ENCODE peak calls at places on chromosomes 6 and 20, in seven cellular contexts. Q, D, L, T, U, W and A are unnamed samples.

GRCh38 chr6:169959129-169960002 is 207.9 kb downstream of the ERMARD start:
- DNase-seq in Q (peak), D (peak), L (no peak), T (peak), U (no peak), W (peak), A (no peak)

GRCh38 chr6:13767121-13767794 is 47.1 kb downstream of the MCUR1 start:
- DNase-seq in Q (peak), D (peak), L (peak), T (peak), U (peak), W (no peak), A (peak)

GRCh38 chr6:104212977-104213696 is 646.6 kb downstream of the HACE1 start:
- DNase-seq in Q (no peak), D (no peak), L (no peak), T (no peak), U (no peak), W (no peak), A (peak)

GRCh38 chr6:136550330-136551071 is at the start of gene MAP7:
- DNase-seq in Q (peak), D (peak), L (no peak), T (peak), U (no peak), W (peak), A (peak)

GRCh38 chr6:42038163-42038562 is 12.2 kb upstream of the TAF8 start:
- DNase-seq in Q (no peak), D (no peak), L (no peak), T (no peak), U (no peak), W (no peak), A (no peak)

GRCh38 chr20:62732766-62733165 is 24.1 kb downstream of the NTSR1 start:
- DNase-seq in Q (no peak), D (no peak), L (no peak), T (no peak), U (no peak), W (no peak), A (no peak)

GRCh38 chr20:11752336-11752735 is 165.4 kb upstream of the BTBD3 start:
- DNase-seq in Q (no peak), D (no peak), L (no peak), T (no peak), U (no peak), W (no peak), A (no peak)

GRCh38 chr20:10718671-10719070 is 44.9 kb upstream of the JAG1 start:
- DNase-seq in Q (no peak), D (no peak), L (no peak), T (no peak), U (no peak), W (no peak), A (no peak)

GRCh38 chr20:61185181-61185580 is 66.9 kb upstream of the CDH4 start:
- DNase-seq in Q (no peak), D (no peak), L (no peak), T (no peak), U (no peak), W (no peak), A (no peak)

GRCh38 chr20:4684837-4685413 is 36.8 kb upstream of the PRND start:
- DNase-seq in Q (no peak), D (no peak), L (peak), T (peak), U (peak), W (no peak), A (peak)

GRCh38 chr6:86683132-86683908 is 254.0 kb upstream of the HTR1E start:
- DNase-seq in Q (no peak), D (no peak), L (no peak), T (no peak), U (no peak), W (no peak), A (no peak)

GRCh38 chr20:48397689-48398005 is 430.2 kb downstream of the PREX1 start:
- DNase-seq in Q (no peak), D (no peak), L (no peak), T (peak), U (no peak), W (no peak), A (no peak)

GRCh38 chr6:170370413-170370812 is 63.9 kb downstream of the FAM120B start:
- DNase-seq in Q (no peak), D (peak), L (no peak), T (no peak), U (no peak), W (no peak), A (no peak)

GRCh38 chr6:157381631-157382621 is 936 bp downstream of the ZDHHC14 start:
- DNase-seq in Q (peak), D (peak), L (peak), T (peak), U (peak), W (peak), A (peak)

GRCh38 chr6:11779308-11780096 is 899 bp upstream of the ADTRP start:
- DNase-seq in Q (peak), D (peak), L (no peak), T (no peak), U (no peak), W (no peak), A (no peak)

GRCh38 chr6:34145161-34146020 is 496 bp downstream of the GRM4 start:
- DNase-seq in Q (no peak), D (no peak), L (peak), T (no peak), U (peak), W (no peak), A (peak)

GRCh38 chr6:156767603-156768467 is 9.3 kb upstream of the ARID1B start:
- DNase-seq in Q (no peak), D (no peak), L (no peak), T (no peak), U (peak), W (no peak), A (peak)

GRCh38 chr6:42511803-42512422 is 51.9 kb upstream of the UBR2 start:
- DNase-seq in Q (no peak), D (no peak), L (peak), T (no peak), U (peak), W (no peak), A (peak)

GRCh38 chr6:35728663-35729348 is 8.0 kb upstream of the ARMC12 start:
- DNase-seq in Q (peak), D (peak), L (no peak), T (peak), U (no peak), W (no peak), A (no peak)

DNA sequence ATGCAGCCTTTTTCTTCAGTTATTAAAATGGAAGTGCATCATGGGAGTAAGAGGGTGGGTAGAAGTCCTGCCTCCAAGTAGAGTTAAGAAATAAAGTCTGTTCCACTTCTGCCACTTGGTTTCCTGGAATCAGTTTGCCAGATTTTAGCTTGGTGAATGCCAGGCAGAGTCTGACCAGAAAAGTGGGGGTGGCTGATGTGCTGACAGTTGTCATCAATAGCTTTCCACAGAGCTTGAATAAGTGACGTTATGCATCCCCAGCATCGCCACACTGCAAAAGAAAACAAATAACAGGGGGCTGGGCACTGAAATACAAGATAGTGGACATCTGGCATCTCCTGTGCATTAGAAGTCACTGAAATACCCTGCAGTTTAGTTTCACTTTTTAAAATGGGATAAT is 30.8 kb upstream of the CEP162 start:
- DNase-seq in Q (no peak), D (no peak), L (no peak), T (no peak), U (no peak), W (no peak), A (no peak)
- H3K4me3 ChIP-seq in Q (peak), D (no peak), L (peak), T (no peak), U (no peak), W (no peak), A (peak)

DNA sequence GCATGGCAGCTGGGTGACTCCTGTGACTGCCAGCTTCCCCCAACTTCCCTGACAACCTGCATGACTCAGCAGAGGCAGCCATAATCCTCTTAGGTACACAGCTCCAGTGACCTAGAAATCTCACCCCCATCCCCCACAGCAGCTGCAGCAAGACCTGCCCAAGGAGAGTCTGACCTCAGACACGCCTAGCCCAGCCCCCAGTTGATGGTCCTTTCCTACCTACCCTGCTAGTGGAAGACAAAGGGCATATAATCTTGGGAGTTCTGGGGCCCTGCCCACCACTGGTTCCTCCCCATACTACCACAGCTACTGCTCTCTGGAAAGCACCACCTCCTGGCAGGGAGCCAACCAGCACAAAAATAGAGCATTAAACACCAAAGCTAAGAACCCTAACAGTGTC is 90.2 kb downstream of the F13A1 start:
- DNase-seq in Q (no peak), D (peak), L (no peak), T (no peak), U (no peak), W (no peak), A (no peak)
- H3K4me3 ChIP-seq in Q (no peak), D (no peak), L (no peak), T (no peak), U (no peak), W (no peak), A (no peak)

GRCh38 chr6:15267221-15267620 is 21.4 kb downstream of the JARID2 start:
- DNase-seq in Q (no peak), D (no peak), L (no peak), T (no peak), U (no peak), W (no peak), A (no peak)
- H3K4me3 ChIP-seq in Q (no peak), D (no peak), L (no peak), T (no peak), U (no peak), W (no peak), A (no peak)

DNA sequence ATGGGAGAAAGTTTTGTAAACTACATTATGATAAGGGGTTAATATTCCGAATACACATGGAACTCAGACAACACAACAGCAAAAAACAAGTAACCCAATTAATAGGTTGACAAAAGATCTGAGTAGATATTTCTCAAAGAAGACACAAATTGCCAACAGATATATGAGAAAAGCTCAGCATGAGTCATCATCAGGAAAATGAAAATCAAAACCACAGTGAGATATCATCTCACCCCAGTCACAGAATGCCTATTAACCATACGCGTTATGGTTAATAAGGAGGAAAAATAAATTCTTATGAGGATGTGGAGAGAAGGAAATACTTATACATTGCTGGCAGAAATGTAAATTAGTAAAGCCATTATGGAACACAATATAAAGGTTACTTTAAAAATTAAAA is 695.0 kb downstream of the COL12A1 start:
- DNase-seq in Q (no peak), D (no peak), L (no peak), T (no peak), U (no peak), W (no peak), A (peak)
- H3K4me3 ChIP-seq in Q (no peak), D (no peak), L (no peak), T (no peak), U (no peak), W (no peak), A (no peak)

DNA sequence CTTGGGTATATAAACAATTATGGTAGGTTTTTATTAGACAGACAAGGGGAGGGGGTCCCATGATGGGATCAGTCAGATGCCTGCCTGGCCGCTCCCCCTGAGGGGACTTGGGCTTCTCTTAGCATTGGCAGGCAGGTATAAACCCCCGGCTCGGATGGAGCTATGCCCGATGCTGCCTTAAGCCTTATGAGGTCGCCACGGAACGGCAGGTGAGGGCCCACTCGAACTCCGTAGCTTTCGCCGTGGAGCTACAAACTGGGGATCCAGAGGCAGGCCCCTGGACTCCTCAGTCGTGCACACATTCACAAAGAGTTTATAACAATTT is 148.8 kb downstream of the TRIM27 start:
- DNase-seq in Q (no peak), D (no peak), L (no peak), T (no peak), U (no peak), W (no peak), A (no peak)
- H3K4me3 ChIP-seq in Q (no peak), D (no peak), L (no peak), T (no peak), U (no peak), W (no peak), A (no peak)

GRCh38 chr6:166996406-166996805 is 2.8 kb upstream of the CEP43 start:
- DNase-seq in Q (no peak), D (no peak), L (no peak), T (no peak), U (peak), W (no peak), A (peak)

GRCh38 chr6:166998256-166999144 is 697 bp upstream of the CEP43 start:
- DNase-seq in Q (peak), D (peak), L (no peak), T (peak), U (no peak), W (peak), A (peak)

GRCh38 chr6:166999145-166999844 is at the start of gene CEP43:
- DNase-seq in Q (peak), D (peak), L (peak), T (peak), U (peak), W (peak), A (peak)

GRCh38 chr6:166997768-166998255 is 1.4 kb upstream of the CEP43 start:
- DNase-seq in Q (peak), D (peak), L (peak), T (peak), U (peak), W (peak), A (peak)

GRCh38 chr6:166997348-166997747 is 1.8 kb upstream of the CEP43 start:
- DNase-seq in Q (no peak), D (no peak), L (no peak), T (no peak), U (no peak), W (no peak), A (no peak)
- H3K4me3 ChIP-seq in Q (peak), D (peak), L (peak), T (no peak), U (peak), W (peak), A (peak)

DNA sequence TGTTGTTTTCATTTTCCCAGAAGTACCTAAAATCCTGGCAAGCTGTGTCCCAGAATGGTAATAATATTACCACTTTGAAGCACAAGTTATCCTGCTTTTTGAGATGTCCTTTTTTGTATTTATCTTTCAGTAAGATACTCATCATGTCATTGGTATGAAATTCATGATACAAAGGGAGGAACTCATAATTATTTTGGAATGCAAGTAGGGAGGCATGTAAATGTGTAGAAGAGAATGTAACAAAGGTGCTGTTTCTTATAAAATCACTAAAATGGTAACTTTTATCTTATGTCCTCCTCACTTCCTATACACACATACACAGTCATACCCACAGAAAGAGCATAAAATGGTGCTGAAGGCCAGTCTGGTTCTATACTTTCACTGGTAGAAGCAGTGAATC is 109.9 kb downstream of the CD2AP start:
- DNase-seq in Q (no peak), D (no peak), L (peak), T (no peak), U (peak), W (no peak), A (peak)
- H3K4me3 ChIP-seq in Q (no peak), D (no peak), L (no peak), T (no peak), U (no peak), W (no peak), A (no peak)

DNA sequence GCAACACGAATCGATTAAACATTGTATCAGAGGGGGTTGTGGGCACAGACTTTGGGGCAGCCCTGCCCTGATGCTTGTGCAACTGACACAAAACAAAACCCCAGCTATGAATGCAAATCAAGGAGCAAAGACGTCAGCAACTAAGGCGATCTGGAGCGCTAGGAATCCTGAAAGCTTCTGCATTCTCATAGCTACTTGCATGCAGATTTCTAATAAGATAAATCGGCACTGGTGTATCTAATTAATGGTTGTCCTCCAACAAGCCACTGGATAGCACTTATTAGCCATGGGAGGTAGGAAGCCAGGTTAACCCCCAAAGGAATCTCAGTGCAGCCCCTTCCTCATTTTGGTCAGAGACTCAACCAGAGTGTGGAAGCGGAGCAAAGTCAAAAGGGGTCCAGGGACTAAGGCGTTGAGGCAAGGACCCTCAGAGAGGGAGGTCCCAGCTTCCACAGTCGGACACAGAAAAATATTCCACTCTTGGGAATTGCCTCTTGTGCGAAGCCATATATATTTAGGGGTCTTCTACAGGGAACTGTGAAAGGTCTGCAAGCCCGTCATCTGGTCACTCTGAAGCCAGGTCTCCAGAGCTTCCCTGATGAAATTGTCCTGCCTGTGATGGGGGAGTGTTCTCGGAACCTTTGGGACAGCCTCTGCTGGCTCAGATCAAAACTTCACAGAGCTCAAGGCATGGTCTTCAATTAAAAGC is 160.9 kb downstream of the TBXT start:
- DNase-seq in Q (no peak), D (no peak), L (peak), T (no peak), U (peak), W (no peak), A (peak)
- H3K4me3 ChIP-seq in Q (peak), D (no peak), L (peak), T (peak), U (peak), W (no peak), A (peak)

GRCh38 chr20:53950031-53950430 is 120.4 kb downstream of the BCAS1 start:
- DNase-seq in Q (no peak), D (no peak), L (peak), T (no peak), U (no peak), W (no peak), A (peak)

GRCh38 chr20:53949319-53949839 is 121.0 kb downstream of the BCAS1 start:
- DNase-seq in Q (peak), D (no peak), L (peak), T (no peak), U (peak), W (peak), A (peak)

GRCh38 chr20:53947501-53948195 is 122.7 kb downstream of the BCAS1 start:
- DNase-seq in Q (no peak), D (no peak), L (no peak), T (no peak), U (no peak), W (no peak), A (no peak)

GRCh38 chr20:53950578-53950977 is 119.8 kb downstream of the BCAS1 start:
- DNase-seq in Q (no peak), D (no peak), L (no peak), T (no peak), U (no peak), W (no peak), A (no peak)

GRCh38 chr20:53948383-53949318 is 121.7 kb downstream of the BCAS1 start:
- DNase-seq in Q (no peak), D (no peak), L (no peak), T (no peak), U (no peak), W (peak), A (no peak)
- H3K4me3 ChIP-seq in Q (no peak), D (no peak), L (no peak), T (no peak), U (no peak), W (no peak), A (no peak)

GRCh38 chr6:148700713-148701392 is 46.0 kb upstream of the UST start:
- DNase-seq in Q (no peak), D (no peak), L (peak), T (no peak), U (peak), W (peak), A (peak)

GRCh38 chr6:148698671-148699180 is 48.1 kb upstream of the UST start:
- DNase-seq in Q (no peak), D (no peak), L (no peak), T (no peak), U (no peak), W (no peak), A (no peak)

GRCh38 chr6:148700047-148700712 is 46.6 kb upstream of the UST start:
- DNase-seq in Q (no peak), D (no peak), L (peak), T (no peak), U (no peak), W (no peak), A (peak)

GRCh38 chr6:148704539-148704938 is 42.3 kb upstream of the UST start:
- DNase-seq in Q (no peak), D (no peak), L (no peak), T (no peak), U (no peak), W (no peak), A (no peak)

GRCh38 chr6:148701393-148701774 is 45.4 kb upstream of the UST start:
- DNase-seq in Q (no peak), D (no peak), L (no peak), T (no peak), U (no peak), W (no peak), A (no peak)
- H3K4me3 ChIP-seq in Q (no peak), D (peak), L (peak), T (peak), U (no peak), W (peak), A (no peak)